ENCODE peak calls at places on chromosome 7, in seven cellular contexts. Z is left ventricle myocardium inferior; C is breast epithelium; Y is ovary; B is gastrocnemius medialis; T is CD4-positive, CD25-positive, alpha-beta regulatory T cell; V is prostate gland. O is an unnamed sample. For H3K9me3 and H3K36me3, the result is how much of the 10 kb centered on the place peaks cover.

GRCh38 chr7:105990726-105991465 is 27.8 kb downstream of the CDHR3 start:
- DNase-seq in Z (no peak), C (no peak), Y (peak), B (no peak), T (no peak), V (no peak), O (peak)

GRCh38 chr7:94436018-94436604 is 41.4 kb downstream of the COL1A2 start:
- DNase-seq in Z (no peak), C (peak), Y (peak), B (peak), T (peak), V (peak), O (peak)

GRCh38 chr7:116674508-116675173 is 2.6 kb downstream of the MET start:
- DNase-seq in Z (no peak), C (no peak), Y (no peak), B (no peak), T (no peak), V (no peak), O (no peak)

GRCh38 chr7:158802535-158803199 is 26.6 kb downstream of the ESYT2 start:
- DNase-seq in Z (no peak), C (no peak), Y (no peak), B (no peak), T (no peak), V (no peak), O (no peak)

GRCh38 chr7:85316489-85316888 is 129.6 kb upstream of the SEMA3D start:
- DNase-seq in Z (no peak), C (no peak), Y (no peak), B (no peak), T (no peak), V (no peak), O (no peak)

GRCh38 chr7:129277629-129278028 is 52.8 kb downstream of the AHCYL2 start:
- DNase-seq in Z (no peak), C (no peak), Y (no peak), B (no peak), T (no peak), V (no peak), O (no peak)

GRCh38 chr7:140007051-140007690 is 55.6 kb downstream of the PARP12 start:
- DNase-seq in Z (no peak), C (no peak), Y (no peak), B (no peak), T (no peak), V (no peak), O (no peak)

GRCh38 chr7:20330797-20331230 is at the start of gene ITGB8:
- DNase-seq in Z (peak), C (peak), Y (peak), B (no peak), T (peak), V (peak), O (peak)

GRCh38 chr7:2860627-2861133 is 16.6 kb upstream of the GNA12 start:
- DNase-seq in Z (no peak), C (peak), Y (no peak), B (peak), T (no peak), V (peak), O (peak)

GRCh38 chr7:140684066-140684950 is 11.6 kb downstream of the ADCK2 start:
- DNase-seq in Z (no peak), C (no peak), Y (no peak), B (no peak), T (no peak), V (no peak), O (peak)

GRCh38 chr7:49773082-49773938 is at the start of gene VWC2:
- DNase-seq in Z (peak), C (no peak), Y (peak), B (no peak), T (no peak), V (no peak), O (no peak)

GRCh38 chr7:85489498-85489897 is 302.6 kb upstream of the SEMA3D start:
- DNase-seq in Z (no peak), C (no peak), Y (no peak), B (no peak), T (no peak), V (no peak), O (no peak)

GRCh38 chr7:4066626-4067475 is 615.2 kb upstream of the FOXK1 start:
- DNase-seq in Z (no peak), C (no peak), Y (no peak), B (no peak), T (no peak), V (no peak), O (no peak)

GRCh38 chr7:27303021-27303420 is 60.4 kb downstream of the EVX1 start:
- DNase-seq in Z (no peak), C (no peak), Y (no peak), B (peak), T (no peak), V (peak), O (peak)

GRCh38 chr7:148878317-148878716 is 5.8 kb downstream of the EZH2 start:
- DNase-seq in Z (no peak), C (no peak), Y (no peak), B (no peak), T (no peak), V (no peak), O (no peak)

DNA sequence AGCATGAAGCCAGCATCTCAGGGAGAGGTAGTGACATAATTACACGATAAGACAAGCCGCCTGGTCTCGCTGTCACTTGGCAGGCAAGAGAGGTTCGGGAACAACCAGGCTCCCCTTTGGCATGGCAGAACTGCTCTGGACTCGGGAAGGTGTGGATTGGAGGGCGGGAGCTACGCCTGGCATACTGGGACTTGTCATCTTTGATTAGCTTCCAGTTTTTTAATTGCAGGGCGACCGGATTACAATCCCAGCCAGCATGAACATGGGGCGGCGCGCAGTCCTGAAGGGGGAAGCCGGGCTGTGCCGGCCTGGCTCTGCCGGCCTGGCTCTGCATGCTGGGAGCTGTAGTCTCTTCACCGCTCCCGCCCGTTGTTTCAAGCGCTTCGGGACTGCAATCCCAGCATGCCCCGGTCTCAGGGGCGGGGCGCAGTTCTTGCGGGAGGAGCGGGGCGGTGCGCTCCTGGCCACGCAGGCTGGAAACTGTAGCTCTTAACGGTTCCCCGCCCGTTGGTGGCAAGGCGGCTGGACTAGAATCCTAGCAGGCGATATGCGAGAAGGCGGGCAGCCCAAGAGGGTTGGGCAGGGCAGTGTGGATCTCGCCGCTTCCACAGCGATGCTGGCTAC is 45.5 kb upstream of the ZNF716 start:
- DNase-seq in Z (peak), C (no peak), Y (peak), B (peak), T (no peak), V (no peak), O (peak)
- H3K9me3 ChIP-seq in Z (under half), C (under half), Y (under half), B (under half), T (under half), V (under half), O (under half)

GRCh38 chr7:100035865-100036264 is 13.7 kb upstream of the ZSCAN21 start:
- DNase-seq in Z (no peak), C (no peak), Y (no peak), B (no peak), T (no peak), V (no peak), O (no peak)

GRCh38 chr7:100033526-100033925 is 16.0 kb upstream of the ZSCAN21 start:
- DNase-seq in Z (no peak), C (no peak), Y (no peak), B (no peak), T (no peak), V (no peak), O (no peak)

GRCh38 chr7:100029591-100029990 is 14.2 kb downstream of the ZKSCAN1 start:
- DNase-seq in Z (no peak), C (no peak), Y (no peak), B (no peak), T (no peak), V (no peak), O (no peak)

GRCh38 chr7:100038326-100038725 is 11.2 kb upstream of the ZSCAN21 start:
- DNase-seq in Z (no peak), C (no peak), Y (no peak), B (no peak), T (no peak), V (no peak), O (no peak)

GRCh38 chr7:100034871-100035510 is 14.6 kb upstream of the ZSCAN21 start:
- DNase-seq in Z (no peak), C (no peak), Y (no peak), B (no peak), T (no peak), V (no peak), O (peak)
- H3K36me3 ChIP-seq in Z (half or more), C (under half), Y (under half), B (half or more), T (half or more), V (under half), O (half or more)

DNA sequence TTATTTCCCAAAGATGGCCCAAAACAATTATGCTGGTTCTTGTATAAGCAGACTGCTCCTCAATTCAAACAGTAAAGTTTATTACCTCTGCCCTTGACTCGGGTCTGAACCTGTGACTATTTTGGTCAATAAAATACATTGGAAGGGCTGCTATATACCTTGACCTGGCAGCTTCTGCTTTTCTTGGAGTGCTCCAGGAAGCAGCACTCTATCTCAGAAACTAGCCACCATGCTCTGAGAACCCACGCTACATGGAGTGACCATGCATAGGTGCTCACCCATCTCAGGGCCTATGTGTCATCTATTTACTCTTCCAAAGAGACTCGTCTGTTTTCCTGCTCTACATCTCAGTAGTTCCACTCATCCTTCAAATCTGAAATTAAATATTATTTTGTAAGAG is 299.9 kb downstream of the AHR start:
- DNase-seq in Z (no peak), C (no peak), Y (no peak), B (no peak), T (no peak), V (no peak), O (no peak)
- H3K9me3 ChIP-seq in Z (under half), C (under half), Y (under half), B (under half), T (under half), V (under half), O (under half)

DNA sequence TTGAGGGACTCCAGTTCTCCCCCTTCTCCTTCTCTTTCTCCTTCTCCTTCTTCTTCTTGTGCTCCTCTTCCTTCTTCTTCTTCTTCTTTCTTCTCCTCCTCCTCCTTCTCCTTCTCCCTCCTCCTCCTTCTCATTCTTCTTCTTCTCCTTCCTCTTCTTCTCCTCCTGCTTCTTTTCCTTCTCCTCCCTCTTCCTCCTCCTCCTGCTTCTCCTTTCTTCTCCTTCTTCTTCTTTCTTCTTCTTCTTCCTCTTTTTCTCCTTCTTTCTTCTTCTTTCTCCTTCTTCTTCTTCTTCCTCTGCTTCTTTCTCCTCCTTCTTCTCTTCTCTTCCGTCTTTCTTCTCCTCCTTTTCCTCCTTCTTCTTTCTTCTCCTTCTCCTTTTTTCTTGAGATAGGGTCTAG is 25.6 kb upstream of the LIMK1 start:
- DNase-seq in Z (no peak), C (no peak), Y (no peak), B (no peak), T (no peak), V (no peak), O (no peak)
- H3K36me3 ChIP-seq in Z (under half), C (under half), Y (under half), B (under half), T (under half), V (under half), O (under half)

DNA sequence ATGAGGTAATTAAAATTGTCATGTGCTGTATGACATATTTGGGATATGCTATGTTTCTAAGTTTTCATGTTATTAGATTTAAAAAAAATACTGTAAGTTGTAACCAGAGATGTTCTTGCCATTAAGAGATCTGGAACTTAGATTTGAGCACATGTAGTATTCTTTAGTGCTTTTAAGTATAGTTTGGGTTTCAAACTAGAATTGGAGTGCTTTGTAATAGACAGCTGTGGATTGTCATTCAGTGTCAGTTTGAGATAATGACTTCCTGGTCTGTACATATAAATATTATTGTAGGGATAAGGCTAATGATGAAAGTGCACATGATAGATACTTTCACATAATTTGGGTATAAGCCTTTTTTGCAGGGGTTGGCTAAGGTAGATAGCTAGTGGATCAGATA is 936.2 kb downstream of the CNTNAP2 start:
- DNase-seq in Z (no peak), C (no peak), Y (no peak), B (no peak), T (no peak), V (no peak), O (no peak)
- H3K9me3 ChIP-seq in Z (under half), C (under half), Y (under half), B (under half), T (under half), V (under half), O (under half)

DNA sequence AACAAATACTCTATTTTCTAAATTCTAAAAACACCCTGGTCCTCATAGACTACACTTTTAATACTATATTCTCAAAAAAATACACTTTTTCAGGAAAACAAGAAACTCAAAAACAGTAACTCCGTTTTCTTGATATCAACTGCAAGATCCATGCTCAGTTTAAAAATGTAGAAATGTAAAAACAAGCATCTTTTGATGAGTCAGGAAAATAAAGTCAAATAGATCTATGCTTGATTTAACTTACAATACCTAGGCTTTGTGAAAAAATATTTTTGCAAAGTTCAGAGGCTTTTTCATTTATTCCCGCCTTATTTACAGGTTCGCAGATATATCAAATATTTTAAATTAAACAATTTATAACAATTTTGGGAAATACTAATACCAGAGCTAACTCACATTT is 33.6 kb downstream of the POT1 start:
- DNase-seq in Z (no peak), C (no peak), Y (no peak), B (no peak), T (no peak), V (no peak), O (no peak)
- H3K36me3 ChIP-seq in Z (under half), C (under half), Y (under half), B (under half), T (under half), V (under half), O (under half)

DNA sequence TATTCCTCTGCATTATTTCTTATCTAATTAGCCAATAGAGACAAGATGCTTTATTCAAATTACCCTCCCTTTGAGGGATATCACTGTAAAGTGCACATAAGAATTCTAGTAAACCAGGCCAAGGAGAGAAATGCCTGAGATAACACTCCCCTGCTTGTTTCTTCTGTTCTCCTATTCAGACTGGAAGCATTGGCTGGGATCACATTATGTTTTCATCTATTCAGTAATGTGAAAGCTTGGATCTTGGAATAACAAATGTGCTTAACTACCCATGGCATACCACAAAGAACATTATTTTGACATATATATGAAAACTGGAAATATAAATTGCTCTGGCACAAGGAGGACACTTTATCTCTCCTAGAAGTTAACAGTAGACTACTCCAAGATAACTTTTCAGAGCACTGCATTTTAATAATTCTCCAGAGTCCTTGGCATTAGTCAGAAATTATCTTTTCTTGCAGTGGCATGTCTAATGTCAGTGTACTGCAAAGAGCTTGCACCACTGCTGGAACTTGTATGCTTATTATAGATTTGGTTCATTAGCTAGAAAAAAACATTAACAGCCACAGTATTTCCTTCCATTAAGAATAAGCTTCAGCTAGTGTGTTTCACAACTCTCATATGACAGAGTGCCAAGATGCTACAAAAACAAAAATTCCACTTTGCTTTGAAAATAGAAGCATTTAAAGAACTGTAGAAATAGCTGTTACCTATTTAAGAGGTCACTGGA is 169.3 kb upstream of the LRRN3 start:
- DNase-seq in Z (no peak), C (no peak), Y (no peak), B (no peak), T (no peak), V (no peak), O (no peak)
- H3K9me3 ChIP-seq in Z (under half), C (under half), Y (under half), B (under half), T (under half), V (under half), O (under half)

O was measured in adrenal gland.